ENCODE peak calls at places on chromosome 7, in four cellular contexts. B is H1, U is HepG2, N is GM12878. H is an unnamed sample.

GRCh38 chr7:2138146-2138765 is 94.5 kb downstream of the MAD1L1 start:
- DNase-seq in B (no peak), U (no peak), N (peak), H (no peak)

GRCh38 chr7:85479918-85480658 is 293.2 kb upstream of the SEMA3D start:
- DNase-seq in B (no peak), U (no peak), N (no peak), H (no peak)

GRCh38 chr7:78052112-78052511 is 253.5 kb downstream of the PHTF2 start:
- DNase-seq in B (peak), U (no peak), N (no peak), H (no peak)

GRCh38 chr7:31569528-31569927 is 55.6 kb downstream of the ITPRID1 start:
- DNase-seq in B (no peak), U (no peak), N (no peak), H (no peak)

GRCh38 chr7:24052572-24053223 is 231.3 kb upstream of the NPY start:
- DNase-seq in B (no peak), U (no peak), N (no peak), H (no peak)

GRCh38 chr7:128259131-128260056 is 18.3 kb downstream of the LEP start:
- DNase-seq in B (no peak), U (no peak), N (no peak), H (no peak)

GRCh38 chr7:36129048-36129534 is 24.0 kb upstream of the EEPD1 start:
- DNase-seq in B (no peak), U (peak), N (no peak), H (no peak)

GRCh38 chr7:13049946-13050345 is 362.5 kb downstream of the ARL4A start:
- DNase-seq in B (no peak), U (no peak), N (no peak), H (no peak)

GRCh38 chr7:124351950-124352349 is 319.1 kb upstream of the TMEM229A start:
- DNase-seq in B (no peak), U (no peak), N (no peak), H (no peak)

GRCh38 chr7:1253591-1254207 is 21.0 kb downstream of the UNCX start:
- DNase-seq in B (no peak), U (no peak), N (no peak), H (no peak)

GRCh38 chr7:107579881-107580715 is at the start of gene BCAP29:
- DNase-seq in B (peak), U (peak), N (no peak), H (no peak)

GRCh38 chr7:155066417-155066950 is 3.6 kb upstream of the HTR5A start:
- DNase-seq in B (no peak), U (no peak), N (no peak), H (no peak)

GRCh38 chr7:118080947-118081346 is 103.0 kb upstream of the LSM8 start:
- DNase-seq in B (peak), U (no peak), N (peak), H (no peak)

GRCh38 chr7:138934861-138935260 is 46.3 kb downstream of the KIAA1549 start:
- DNase-seq in B (no peak), U (peak), N (no peak), H (no peak)

GRCh38 chr7:83469076-83469475 is 179.9 kb downstream of the SEMA3E start:
- DNase-seq in B (no peak), U (no peak), N (no peak), H (no peak)

GRCh38 chr7:11474902-11475585 is 357.0 kb downstream of the THSD7A start:
- DNase-seq in B (no peak), U (no peak), N (no peak), H (no peak)

GRCh38 chr7:84941936-84942335 is 244.9 kb downstream of the SEMA3D start:
- DNase-seq in B (no peak), U (no peak), N (no peak), H (no peak)

GRCh38 chr7:77655836-77656455 is 40.3 kb upstream of the RSBN1L start:
- DNase-seq in B (no peak), U (no peak), N (no peak), H (no peak)

GRCh38 chr7:34165927-34166550 is 260.7 kb downstream of the BMPER start:
- DNase-seq in B (no peak), U (peak), N (no peak), H (peak)

GRCh38 chr7:44057849-44058758 is 7.3 kb downstream of the PGAM2 start:
- DNase-seq in B (no peak), U (no peak), N (no peak), H (no peak)

GRCh38 chr7:111388912-111389311 is 173.4 kb downstream of the IMMP2L start:
- DNase-seq in B (no peak), U (no peak), N (peak), H (no peak)

GRCh38 chr7:91288208-91288824 is 24.1 kb downstream of the FZD1 start:
- DNase-seq in B (no peak), U (peak), N (no peak), H (peak)

GRCh38 chr7:43537765-43538403 is 45.0 kb upstream of the STK17A start:
- DNase-seq in B (no peak), U (no peak), N (no peak), H (no peak)

GRCh38 chr7:39609084-39609461 is 14.3 kb upstream of the RALA start:
- DNase-seq in B (no peak), U (no peak), N (no peak), H (no peak)

GRCh38 chr7:29995652-29996051 is 6.1 kb upstream of the SCRN1 start:
- DNase-seq in B (no peak), U (no peak), N (no peak), H (no peak)

GRCh38 chr7:127189885-127190284 is 62.9 kb downstream of the GRM8 start:
- DNase-seq in B (no peak), U (no peak), N (no peak), H (no peak)

GRCh38 chr7:40907286-40907685 is 772.5 kb downstream of the SUGCT start:
- DNase-seq in B (no peak), U (no peak), N (no peak), H (no peak)

GRCh38 chr7:155232911-155233702 is 64.6 kb upstream of the INSIG1 start:
- DNase-seq in B (no peak), U (no peak), N (no peak), H (no peak)

GRCh38 chr7:12888727-12889126 is 201.3 kb downstream of the ARL4A start:
- DNase-seq in B (no peak), U (no peak), N (no peak), H (no peak)

GRCh38 chr7:86116-86515 is 106.3 kb upstream of the FAM20C start:
- DNase-seq in B (no peak), U (no peak), N (no peak), H (no peak)

GRCh38 chr7:149731207-149731955 is 42.0 kb downstream of the ZNF467 start:
- DNase-seq in B (no peak), U (no peak), N (no peak), H (no peak)

GRCh38 chr7:520503-521161 is 986 bp upstream of the PDGFA start:
- DNase-seq in B (no peak), U (no peak), N (no peak), H (no peak)

GRCh38 chr7:7335909-7336308 is 153.6 kb downstream of the C1GALT1 start:
- DNase-seq in B (no peak), U (no peak), N (no peak), H (no peak)

GRCh38 chr7:139701908-139702307 is 75.9 kb downstream of the HIPK2 start:
- DNase-seq in B (no peak), U (no peak), N (no peak), H (no peak)

GRCh38 chr7:75995052-75995471 is 667 bp upstream of the TMEM120A start:
- DNase-seq in B (no peak), U (no peak), N (no peak), H (no peak)

GRCh38 chr7:76340617-76341131 is 18.1 kb downstream of the YWHAG start:
- DNase-seq in B (no peak), U (no peak), N (no peak), H (no peak)

GRCh38 chr7:146116452-146117219 is at the start of gene CNTNAP2:
- DNase-seq in B (peak), U (no peak), N (no peak), H (peak)

GRCh38 chr7:78955329-78955728 is 498.1 kb downstream of the MAGI2 start:
- DNase-seq in B (no peak), U (no peak), N (no peak), H (no peak)

GRCh38 chr7:157044943-157045660 is 34.6 kb upstream of the MNX1 start:
- DNase-seq in B (no peak), U (no peak), N (no peak), H (no peak)

GRCh38 chr7:157046681-157047080 is 36.2 kb upstream of the MNX1 start:
- DNase-seq in B (no peak), U (no peak), N (no peak), H (no peak)

GRCh38 chr7:157041514-157042277 is 31.2 kb upstream of the MNX1 start:
- DNase-seq in B (no peak), U (no peak), N (no peak), H (no peak)

GRCh38 chr7:157043745-157044144 is 33.3 kb upstream of the MNX1 start:
- DNase-seq in B (no peak), U (no peak), N (no peak), H (no peak)

GRCh38 chr7:157044151-157044687 is 33.8 kb upstream of the MNX1 start:
- DNase-seq in B (no peak), U (no peak), N (no peak), H (no peak)
- TF ChIP-seq SUZ12 in B (no peak), U (no peak), N (no peak), H (no peak)

GRCh38 chr7:45920543-45921380 is at the start of gene IGFBP3:
- DNase-seq in B (no peak), U (no peak), N (no peak), H (no peak)
- H3K4me3 ChIP-seq in B (peak), U (peak), N (no peak), H (peak)

GRCh38 chr7:129784783-129785456 is 167.8 kb downstream of the UBE2H start:
- DNase-seq in B (no peak), U (no peak), N (peak), H (no peak)
- TF ChIP-seq SUZ12 in B (peak), U (no peak), N (no peak), H (no peak)

GRCh38 chr7:8363407-8364015 is 69.9 kb upstream of the NXPH1 start:
- DNase-seq in B (no peak), U (no peak), N (no peak), H (no peak)
- H3K4me3 ChIP-seq in B (peak), U (no peak), N (no peak), H (no peak)

DNA sequence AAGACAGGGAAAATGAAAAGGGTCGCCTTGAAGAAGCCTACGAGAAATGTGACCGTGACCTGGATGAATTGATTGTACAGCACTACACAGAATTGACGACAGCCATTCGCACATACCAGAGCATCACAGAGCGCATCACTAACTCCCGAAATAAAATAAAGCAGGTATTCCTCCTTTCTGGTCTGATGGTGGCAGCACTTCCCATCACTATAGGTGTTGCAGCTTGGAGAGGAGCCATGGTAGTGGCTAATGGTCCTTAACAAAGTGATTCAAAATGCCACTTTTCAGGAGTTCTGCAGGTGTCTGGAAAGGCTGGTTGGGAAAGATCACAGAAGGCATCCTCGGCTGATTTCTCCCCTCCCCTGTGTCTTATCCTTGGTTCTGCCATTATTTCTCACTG is 22.1 kb downstream of the EXOC4 start:
- DNase-seq in B (no peak), U (no peak), N (no peak), H (no peak)
- TF ChIP-seq SUZ12 in B (no peak), U (no peak), N (no peak), H (no peak)

H was measured in NT2/D1.